ENCODE peak calls at places on chromosomes 2 and 18, in four cellular contexts. V, S, L and X are unnamed samples.

GRCh38 chr2:121034551-121034950 is 250.5 kb downstream of the TFCP2L1 start:
- DNase-seq in S (no peak), L (no peak), V (no peak), X (peak; percentile 54)

GRCh38 chr2:84906900-84907714 is 1.7 kb downstream of the TMSB10 start:
- DNase-seq in L (peak; percentile 70), S (peak; percentile 53), V (peak; percentile 62), X (peak; percentile 81)

GRCh38 chr2:8004250-8004681 is 677.6 kb upstream of the ID2 start:
- DNase-seq in S (peak; percentile 43), V (peak; percentile 90), L (peak; percentile 81), X (peak; percentile 45)

GRCh38 chr18:50128506-50129271 is 66.3 kb downstream of the MYO5B start:
- DNase-seq in S (no peak), L (no peak), V (no peak), X (no peak)

GRCh38 chr2:165777522-165778186 is 16.4 kb downstream of the GALNT3 start:
- DNase-seq in V (no peak), S (no peak), L (no peak), X (no peak)

GRCh38 chr2:9091819-9092218 is 88.3 kb upstream of the MBOAT2 start:
- DNase-seq in L (no peak), V (no peak), S (no peak), X (no peak)

GRCh38 chr18:55425698-55426097 is 162.3 kb downstream of the TCF4 start:
- DNase-seq in L (no peak), V (no peak), S (no peak), X (no peak)

GRCh38 chr2:233453111-233453915 is 99.0 kb downstream of the DGKD start:
- DNase-seq in S (no peak), L (no peak), V (no peak), X (no peak)

GRCh38 chr2:42585779-42586178 is 17.3 kb downstream of the MTA3 start:
- DNase-seq in S (no peak), V (no peak), L (no peak), X (no peak)

GRCh38 chr2:177265386-177265690 is 811 bp upstream of the NFE2L2 start:
- DNase-seq in V (peak; percentile 72), S (no peak), L (no peak), X (peak; percentile 66)

GRCh38 chr2:44680983-44681481 is 260.5 kb upstream of the SIX3 start:
- DNase-seq in S (no peak), V (no peak), L (no peak), X (no peak)

DNA sequence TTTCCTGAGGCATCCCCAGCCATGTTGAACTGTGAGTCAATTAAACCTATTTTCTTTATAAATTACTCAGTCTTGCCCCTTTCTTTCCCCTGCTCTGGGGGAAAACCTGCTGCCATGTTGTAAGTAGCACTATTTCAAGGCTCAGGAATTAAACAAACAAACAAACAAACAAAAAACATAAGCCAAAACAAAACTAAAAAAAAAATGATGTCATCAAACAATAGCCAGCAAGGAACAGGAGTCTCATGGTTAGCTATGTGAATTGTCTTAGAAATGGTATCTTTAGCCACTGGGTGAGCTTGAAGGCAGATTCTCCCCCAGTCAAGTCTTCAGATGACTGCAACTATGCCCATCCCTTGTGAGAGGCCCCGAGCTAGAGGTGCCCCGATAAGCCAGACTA is 823.4 kb upstream of the ZEB2 start:
- DNase-seq in S (no peak), L (no peak), V (no peak), X (no peak)
- TF ChIP-seq CTCF in S (no peak), L (no peak), V (no peak), X (no peak)

GRCh38 chr2:37711308-37711731 is 39.9 kb upstream of the CDC42EP3 start:
- DNase-seq in V (peak; percentile 18), L (no peak), S (no peak), X (no peak)
- TF ChIP-seq POLR2A in V (no peak), L (no peak), S (no peak), X (no peak)

DNA sequence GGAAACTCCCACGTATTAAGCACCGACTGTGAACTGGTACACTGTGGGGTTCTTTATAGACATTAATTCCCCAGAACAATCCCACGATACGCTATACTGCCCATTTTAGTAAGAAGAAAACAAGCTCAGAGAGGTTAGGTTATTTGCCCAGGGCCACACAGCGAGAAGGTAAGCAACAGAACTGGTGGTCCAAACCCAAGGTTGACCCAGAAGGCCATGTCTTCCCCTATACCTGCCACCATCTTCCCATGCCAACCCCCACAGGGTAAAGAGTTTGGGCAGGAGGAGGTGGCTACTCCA is 69.9 kb downstream of the MARCO start:
- DNase-seq in L (no peak), V (no peak), S (no peak), X (no peak)
- H3K4me3 ChIP-seq in L (no peak overlapping the region), V (no peak overlapping the region), S (no peak overlapping the region), X (no peak overlapping the region)

GRCh38 chr2:101723366-101724112 is 26.0 kb downstream of the MAP4K4 start:
- DNase-seq in L (no peak), V (no peak), S (no peak), X (no peak)

GRCh38 chr2:101725038-101725437 is 27.5 kb downstream of the MAP4K4 start:
- DNase-seq in L (no peak), S (no peak), V (no peak), X (no peak)

GRCh38 chr2:101724113-101724450 is 26.6 kb downstream of the MAP4K4 start:
- DNase-seq in S (no peak), L (no peak), V (no peak), X (no peak)

GRCh38 chr2:101722878-101723277 is 25.4 kb downstream of the MAP4K4 start:
- DNase-seq in V (no peak), L (no peak), S (no peak), X (no peak)

DNA sequence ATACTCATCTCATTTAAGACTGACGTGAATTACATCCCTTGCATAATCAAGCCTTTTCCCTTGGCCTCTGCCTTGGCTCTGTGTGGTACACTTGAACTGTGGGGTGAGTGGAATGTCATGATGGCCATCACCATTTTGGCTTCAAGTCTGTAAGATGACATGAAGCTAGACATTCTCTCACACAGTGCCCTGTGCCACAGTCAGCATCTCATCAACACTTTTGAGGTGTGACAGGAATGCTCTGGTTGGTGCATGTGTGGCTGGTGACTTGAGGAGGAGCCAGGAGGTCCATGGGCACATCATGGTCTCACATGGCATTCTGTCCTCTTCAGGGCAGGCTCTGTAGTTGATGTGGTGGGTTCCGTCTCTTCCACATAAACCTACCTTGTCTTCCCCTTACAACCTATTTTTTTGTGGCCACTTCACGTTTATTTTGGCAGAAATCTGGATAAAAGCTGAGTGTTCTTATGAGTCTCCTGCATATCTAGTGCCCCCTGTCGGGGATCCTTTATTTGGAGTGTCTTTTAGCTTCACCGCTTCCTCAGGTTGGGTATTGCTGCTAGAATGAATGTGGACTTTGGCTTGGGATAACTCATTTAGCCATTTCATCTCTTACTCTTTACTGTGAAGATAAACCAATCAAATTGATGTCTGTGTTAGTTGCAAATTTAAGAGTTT is 28.1 kb downstream of the MAP4K4 start:
- DNase-seq in S (no peak), L (no peak), V (peak; percentile 60), X (no peak)
- TF ChIP-seq CTCF in S (no peak), L (no peak), V (peak; percentile 65), X (no peak)